ENCODE peak calls at places on chromosomes 12 and 14, in seven cellular contexts. One of them, this sample, is unnamed.

GRCh38 chr12:60920841-60921495 is 1325.1 kb downstream of the SLC16A7 start:
- DNase-seq in H1: no peak
- DNase-seq in stomach: no peak
- DNase-seq in lower lobe of right lung: no peak
- DNase-seq in OCI-LY7: no peak
- DNase-seq in heart right ventricle: no peak
- DNase-seq in pancreas: no peak
- DNase-seq in this sample: no peak

GRCh38 chr12:103955811-103956514 is 9.7 kb upstream of the TDG start:
- DNase-seq in pancreas: no peak
- DNase-seq in H1: no peak
- DNase-seq in heart right ventricle: no peak
- DNase-seq in stomach: no peak
- DNase-seq in OCI-LY7: peak
- DNase-seq in lower lobe of right lung: no peak
- DNase-seq in this sample: no peak

GRCh38 chr14:56138987-56139386 is 20.8 kb downstream of the PELI2 start:
- DNase-seq in pancreas: no peak
- DNase-seq in lower lobe of right lung: no peak
- DNase-seq in OCI-LY7: no peak
- DNase-seq in stomach: no peak
- DNase-seq in H1: no peak
- DNase-seq in heart right ventricle: no peak
- DNase-seq in this sample: no peak

GRCh38 chr12:95532851-95533250 is 18.4 kb downstream of the USP44 start:
- DNase-seq in OCI-LY7: no peak
- DNase-seq in lower lobe of right lung: no peak
- DNase-seq in H1: no peak
- DNase-seq in stomach: no peak
- DNase-seq in pancreas: no peak
- DNase-seq in heart right ventricle: no peak
- DNase-seq in this sample: no peak

GRCh38 chr12:19700969-19701368 is 261.7 kb downstream of the AEBP2 start:
- DNase-seq in lower lobe of right lung: no peak
- DNase-seq in H1: no peak
- DNase-seq in OCI-LY7: no peak
- DNase-seq in stomach: no peak
- DNase-seq in pancreas: no peak
- DNase-seq in heart right ventricle: no peak
- DNase-seq in this sample: no peak

GRCh38 chr14:77086017-77086727 is 11.9 kb upstream of the CIPC start:
- DNase-seq in OCI-LY7: no peak
- DNase-seq in stomach: no peak
- DNase-seq in heart right ventricle: no peak
- DNase-seq in pancreas: no peak
- DNase-seq in H1: no peak
- DNase-seq in lower lobe of right lung: no peak
- DNase-seq in this sample: no peak

GRCh38 chr12:106594447-106594846 is 11.6 kb downstream of the RFX4 start:
- DNase-seq in stomach: no peak
- DNase-seq in heart right ventricle: no peak
- DNase-seq in pancreas: no peak
- DNase-seq in lower lobe of right lung: no peak
- DNase-seq in H1: no peak
- DNase-seq in OCI-LY7: no peak
- DNase-seq in this sample: no peak

GRCh38 chr12:75345531-75345930 is 11.1 kb downstream of the GLIPR1L1 start:
- DNase-seq in stomach: no peak
- DNase-seq in OCI-LY7: no peak
- DNase-seq in lower lobe of right lung: no peak
- DNase-seq in heart right ventricle: no peak
- DNase-seq in H1: no peak
- DNase-seq in pancreas: no peak
- DNase-seq in this sample: no peak

GRCh38 chr14:102233081-102233480 is 71.9 kb downstream of the MOK start:
- DNase-seq in heart right ventricle: no peak
- DNase-seq in lower lobe of right lung: no peak
- DNase-seq in pancreas: no peak
- DNase-seq in H1: no peak
- DNase-seq in stomach: no peak
- DNase-seq in OCI-LY7: no peak
- DNase-seq in this sample: no peak

GRCh38 chr12:115024531-115024930 is 340.6 kb upstream of the TBX3 start:
- DNase-seq in H1: no peak
- DNase-seq in stomach: no peak
- DNase-seq in lower lobe of right lung: no peak
- DNase-seq in OCI-LY7: no peak
- DNase-seq in pancreas: no peak
- DNase-seq in heart right ventricle: no peak
- DNase-seq in this sample: no peak

GRCh38 chr14:38910092-38910491 is 192.9 kb downstream of the SEC23A start:
- DNase-seq in lower lobe of right lung: no peak
- DNase-seq in OCI-LY7: no peak
- DNase-seq in H1: no peak
- DNase-seq in heart right ventricle: no peak
- DNase-seq in pancreas: no peak
- DNase-seq in stomach: no peak
- DNase-seq in this sample: no peak

GRCh38 chr12:94109154-94109553 is 39.2 kb upstream of the PLXNC1 start:
- DNase-seq in heart right ventricle: no peak
- DNase-seq in pancreas: no peak
- DNase-seq in stomach: no peak
- DNase-seq in H1: no peak
- DNase-seq in OCI-LY7: no peak
- DNase-seq in lower lobe of right lung: no peak
- DNase-seq in this sample: no peak

GRCh38 chr14:65225299-65226159 is 123.2 kb upstream of the MAX start:
- DNase-seq in lower lobe of right lung: no peak
- DNase-seq in H1: no peak
- DNase-seq in pancreas: no peak
- DNase-seq in OCI-LY7: no peak
- DNase-seq in heart right ventricle: no peak
- DNase-seq in stomach: no peak
- DNase-seq in this sample: no peak

GRCh38 chr12:49010092-49010668 is 8.4 kb downstream of the PRKAG1 start:
- DNase-seq in heart right ventricle: no peak
- DNase-seq in H1: no peak
- DNase-seq in pancreas: no peak
- DNase-seq in stomach: no peak
- DNase-seq in OCI-LY7: no peak
- DNase-seq in lower lobe of right lung: no peak
- DNase-seq in this sample: no peak

GRCh38 chr12:52010692-52011601 is 4.2 kb downstream of the TAMALIN start:
- DNase-seq in pancreas: no peak
- DNase-seq in lower lobe of right lung: no peak
- DNase-seq in heart right ventricle: no peak
- DNase-seq in stomach: no peak
- DNase-seq in H1: no peak
- DNase-seq in OCI-LY7: no peak
- DNase-seq in this sample: no peak
- TF ChIP-seq CTCF in pancreas: no peak
- TF ChIP-seq CTCF in lower lobe of right lung: no peak
- TF ChIP-seq CTCF in heart right ventricle: no peak
- TF ChIP-seq CTCF in stomach: no peak
- TF ChIP-seq CTCF in H1: no peak
- TF ChIP-seq CTCF in OCI-LY7: no peak
- TF ChIP-seq CTCF in this sample: no peak

DNA sequence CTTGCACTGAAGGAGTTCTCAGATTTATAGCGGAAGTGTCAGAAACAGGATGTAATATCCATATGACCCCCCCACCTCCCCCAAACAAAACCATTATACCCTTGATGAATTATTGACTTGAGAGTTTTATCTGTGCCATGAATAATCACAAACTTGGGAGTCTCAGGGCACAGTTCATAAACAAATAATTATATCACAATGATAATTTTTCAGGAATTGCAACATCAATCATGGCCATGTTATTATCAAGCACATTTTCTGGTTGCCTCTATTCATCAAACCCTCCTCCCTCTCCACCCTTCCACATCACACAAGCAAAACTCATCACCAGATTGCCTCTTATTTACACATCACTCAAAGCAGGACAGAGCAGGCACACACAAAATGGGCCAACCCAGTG is 141.4 kb downstream of the EGLN3 start:
- DNase-seq in stomach: no peak
- DNase-seq in OCI-LY7: no peak
- DNase-seq in heart right ventricle: no peak
- DNase-seq in H1: no peak
- DNase-seq in pancreas: no peak
- DNase-seq in lower lobe of right lung: no peak
- DNase-seq in this sample: no peak
- H3K27ac ChIP-seq in stomach: no peak
- H3K27ac ChIP-seq in OCI-LY7: no peak
- H3K27ac ChIP-seq in heart right ventricle: no peak
- H3K27ac ChIP-seq in H1: no peak
- H3K27ac ChIP-seq in pancreas: no peak
- H3K27ac ChIP-seq in lower lobe of right lung: no peak
- H3K27ac ChIP-seq in this sample: no peak

GRCh38 chr14:61927521-61927920 is 165.3 kb downstream of the SNAPC1 start:
- DNase-seq in stomach: no peak
- DNase-seq in pancreas: no peak
- DNase-seq in lower lobe of right lung: no peak
- DNase-seq in H1: no peak
- DNase-seq in heart right ventricle: no peak
- DNase-seq in OCI-LY7: no peak
- DNase-seq in this sample: no peak

GRCh38 chr14:61925043-61925442 is 162.8 kb downstream of the SNAPC1 start:
- DNase-seq in OCI-LY7: peak
- DNase-seq in H1: no peak
- DNase-seq in lower lobe of right lung: no peak
- DNase-seq in pancreas: no peak
- DNase-seq in heart right ventricle: no peak
- DNase-seq in stomach: no peak
- DNase-seq in this sample: no peak

GRCh38 chr14:61927015-61927414 is 164.8 kb downstream of the SNAPC1 start:
- DNase-seq in H1: no peak
- DNase-seq in heart right ventricle: no peak
- DNase-seq in OCI-LY7: no peak
- DNase-seq in pancreas: no peak
- DNase-seq in lower lobe of right lung: no peak
- DNase-seq in stomach: no peak
- DNase-seq in this sample: no peak

GRCh38 chr14:61925732-61926445 is 163.7 kb downstream of the SNAPC1 start:
- DNase-seq in lower lobe of right lung: no peak
- DNase-seq in OCI-LY7: no peak
- DNase-seq in heart right ventricle: no peak
- DNase-seq in pancreas: no peak
- DNase-seq in stomach: no peak
- DNase-seq in H1: no peak
- DNase-seq in this sample: no peak

DNA sequence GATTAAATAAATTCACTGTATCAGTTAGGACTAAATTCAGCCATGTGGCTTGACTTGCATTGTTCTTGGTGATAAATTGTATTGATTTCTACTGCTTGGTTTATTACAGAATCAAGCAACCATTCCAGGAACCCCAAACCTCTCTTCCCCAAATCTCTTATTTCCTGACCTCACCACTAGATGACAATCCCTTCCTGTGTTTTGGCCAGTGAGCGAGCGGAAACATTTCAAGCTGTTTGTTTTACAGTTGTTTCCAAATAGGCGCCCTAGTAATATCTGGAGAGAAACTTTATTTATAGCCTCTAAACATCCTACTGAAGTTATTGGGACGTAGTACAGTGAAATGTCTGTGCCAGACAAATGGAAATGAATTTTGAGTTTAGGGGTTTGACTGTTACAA is 161.1 kb downstream of the SNAPC1 start:
- DNase-seq in OCI-LY7: no peak
- DNase-seq in stomach: no peak
- DNase-seq in lower lobe of right lung: no peak
- DNase-seq in pancreas: no peak
- DNase-seq in H1: no peak
- DNase-seq in heart right ventricle: no peak
- DNase-seq in this sample: no peak
- TF ChIP-seq CTCF in OCI-LY7: peak
- TF ChIP-seq CTCF in stomach: no peak
- TF ChIP-seq CTCF in lower lobe of right lung: peak
- TF ChIP-seq CTCF in pancreas: peak
- TF ChIP-seq CTCF in H1: peak
- TF ChIP-seq CTCF in heart right ventricle: no peak
- TF ChIP-seq CTCF in this sample: no peak

GRCh38 chr14:62308927-62309326 is 546.7 kb downstream of the SNAPC1 start:
- DNase-seq in lower lobe of right lung: no peak
- DNase-seq in H1: no peak
- DNase-seq in OCI-LY7: no peak
- DNase-seq in stomach: no peak
- DNase-seq in pancreas: no peak
- DNase-seq in heart right ventricle: no peak
- DNase-seq in this sample: no peak
- H3K27ac ChIP-seq in lower lobe of right lung: no peak
- H3K27ac ChIP-seq in H1: no peak
- H3K27ac ChIP-seq in OCI-LY7: no peak
- H3K27ac ChIP-seq in stomach: no peak
- H3K27ac ChIP-seq in pancreas: no peak
- H3K27ac ChIP-seq in heart right ventricle: no peak
- H3K27ac ChIP-seq in this sample: no peak

DNA sequence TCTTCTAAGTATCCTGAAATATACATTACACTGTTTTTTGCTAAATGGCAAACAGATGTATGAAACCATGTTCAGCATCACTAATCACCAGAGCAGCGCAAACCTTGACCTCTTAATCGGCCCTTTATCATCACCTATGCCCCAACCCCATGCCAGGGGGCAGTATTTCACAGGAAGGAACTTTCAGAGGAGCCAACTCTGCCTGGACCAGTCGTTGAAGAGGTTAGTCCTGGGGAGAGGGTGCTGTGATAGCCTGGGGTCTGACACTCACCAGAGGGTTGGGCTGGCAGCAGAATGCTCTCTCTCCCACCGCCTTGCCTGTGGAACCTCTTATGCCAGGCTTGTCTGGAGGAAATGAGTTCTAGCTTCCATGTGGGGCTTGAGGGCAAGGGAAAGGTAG is 411.7 kb downstream of the TMEM117 start:
- DNase-seq in stomach: no peak
- DNase-seq in lower lobe of right lung: no peak
- DNase-seq in heart right ventricle: no peak
- DNase-seq in H1: peak
- DNase-seq in OCI-LY7: no peak
- DNase-seq in pancreas: no peak
- DNase-seq in this sample: no peak
- TF ChIP-seq CTCF in stomach: no peak
- TF ChIP-seq CTCF in lower lobe of right lung: no peak
- TF ChIP-seq CTCF in heart right ventricle: no peak
- TF ChIP-seq CTCF in H1: peak
- TF ChIP-seq CTCF in OCI-LY7: peak
- TF ChIP-seq CTCF in pancreas: no peak
- TF ChIP-seq CTCF in this sample: no peak

DNA sequence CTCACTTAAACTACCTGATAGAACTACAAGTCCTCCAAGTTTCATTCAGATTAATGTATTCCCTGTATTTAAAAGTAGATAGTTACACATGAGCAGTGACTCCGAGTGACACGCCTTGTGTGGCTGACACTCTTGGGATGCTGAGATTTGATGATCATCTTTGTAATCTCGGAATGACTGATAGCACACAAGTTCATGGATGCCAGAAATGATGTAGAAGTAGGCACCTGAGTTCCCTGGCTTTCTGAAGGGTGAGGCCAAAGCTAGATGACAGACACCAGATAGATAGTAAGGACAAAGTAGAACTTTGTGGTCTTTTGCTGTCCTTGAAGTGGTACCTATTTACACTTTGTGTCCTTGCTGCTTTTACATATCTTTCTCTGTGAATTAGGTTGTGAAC is 491.2 kb downstream of the PCNX1 start:
- DNase-seq in OCI-LY7: no peak
- DNase-seq in pancreas: no peak
- DNase-seq in lower lobe of right lung: no peak
- DNase-seq in stomach: no peak
- DNase-seq in heart right ventricle: no peak
- DNase-seq in H1: no peak
- DNase-seq in this sample: no peak
- H3K27ac ChIP-seq in OCI-LY7: peak
- H3K27ac ChIP-seq in pancreas: peak
- H3K27ac ChIP-seq in lower lobe of right lung: peak
- H3K27ac ChIP-seq in stomach: no peak
- H3K27ac ChIP-seq in heart right ventricle: no peak
- H3K27ac ChIP-seq in H1: no peak
- H3K27ac ChIP-seq in this sample: no peak

This sample was measured in suprapubic skin.